ENCODE peak calls at places on chromosome 12, in eight cellular contexts. U is esophagus muscularis mucosa, P is ovary, N is esophagus squamous epithelium, L is prostate gland, X is breast epithelium, D is stomach, Z is body of pancreas. A is an unnamed sample.
A peak's percentile ranks its signal among the peaks of the same experiment; 100 is the strongest.

GRCh38 chr12:124554429-124555029 is 12.9 kb downstream of the NCOR2 start:
- DNase-seq in U (no peak), P (no peak), N (no peak), L (no peak), X (no peak), D (no peak), Z (no peak), A (no peak)

GRCh38 chr12:77108707-77109106 is 43.3 kb upstream of the E2F7 start:
- DNase-seq in U (no peak), P (no peak), N (no peak), L (no peak), X (no peak), D (no peak), Z (no peak), A (no peak)

GRCh38 chr12:133120385-133121191 is 9.5 kb downstream of the ZNF891 start:
- DNase-seq in U (no peak), P (no peak), N (no peak), L (no peak), X (no peak), D (no peak), Z (no peak), A (no peak)

GRCh38 chr12:74890237-74890599 is 319.4 kb downstream of the KCNC2 start:
- DNase-seq in U (no peak), P (no peak), N (no peak), L (peak; percentile 55), X (no peak), D (no peak), Z (peak; percentile 56), A (no peak)

GRCh38 chr12:111056618-111057521 is 136.5 kb upstream of the MYL2 start:
- DNase-seq in U (no peak), P (no peak), N (no peak), L (no peak), X (no peak), D (no peak), Z (no peak), A (peak; percentile 41)

GRCh38 chr12:64608901-64609542 is 1.3 kb upstream of the RASSF3 start:
- DNase-seq in U (no peak), P (no peak), N (no peak), L (peak; percentile 54), X (no peak), D (no peak), Z (peak; percentile 17), A (peak; percentile 41)

GRCh38 chr12:67107235-67107634 is 161.9 kb upstream of the CAND1 start:
- DNase-seq in U (no peak), P (no peak), N (no peak), L (no peak), X (no peak), D (no peak), Z (no peak), A (no peak)

GRCh38 chr12:116937640-116938039 is 26.9 kb downstream of the FBXW8 start:
- DNase-seq in U (no peak), P (no peak), N (no peak), L (no peak), X (no peak), D (no peak), Z (no peak), A (no peak)

GRCh38 chr12:108310489-108310888 is 28.6 kb downstream of the CMKLR1 start:
- DNase-seq in U (no peak), P (no peak), N (no peak), L (no peak), X (no peak), D (no peak), Z (no peak), A (no peak)

GRCh38 chr12:1738480-1738879 is 47.6 kb downstream of the ADIPOR2 start:
- DNase-seq in U (no peak), P (no peak), N (no peak), L (no peak), X (no peak), D (no peak), Z (no peak), A (no peak)

GRCh38 chr12:49957570-49957967 is 4.1 kb upstream of the AQP5 start:
- DNase-seq in U (no peak), P (no peak), N (no peak), L (no peak), X (no peak), D (no peak), Z (no peak), A (no peak)

GRCh38 chr12:49961111-49961922 is at the start of gene AQP5:
- DNase-seq in U (no peak), P (peak; percentile 54), N (no peak), L (no peak), X (no peak), D (peak; percentile 34), Z (peak; percentile 36), A (no peak)

GRCh38 chr12:49960474-49961110 is 1.1 kb upstream of the AQP5 start:
- DNase-seq in U (no peak), P (no peak), N (no peak), L (no peak), X (no peak), D (no peak), Z (no peak), A (no peak)

GRCh38 chr12:49961993-49962764 is 507 bp downstream of the AQP5 start:
- DNase-seq in U (no peak), P (no peak), N (no peak), L (no peak), X (no peak), D (no peak), Z (no peak), A (no peak)

GRCh38 chr12:49959570-49960473 is 1.9 kb upstream of the AQP5 start:
- DNase-seq in U (no peak), P (no peak), N (no peak), L (peak; percentile 57), X (peak; percentile 81), D (peak; percentile 83), Z (peak; percentile 68), A (no peak)
- TF ChIP-seq POLR2A in U (no peak), P (no peak), N (no peak), L (no peak), X (no peak), D (no peak), Z (no peak), A (no peak)

GRCh38 chr12:104286538-104287482 is 16.7 kb upstream of the EID3 start:
- DNase-seq in U (peak; percentile 98), P (peak; percentile 94), N (peak; percentile 67), L (peak; percentile 91), X (peak; percentile 95), D (peak; percentile 95), Z (peak; percentile 92), A (peak; percentile 63)
- TF ChIP-seq POLR2A in U (peak; percentile 74), P (peak; percentile 85), N (peak; percentile 88), L (peak; percentile 79), X (no peak), D (no peak), Z (peak; percentile 47), A (peak; percentile 96)

DNA sequence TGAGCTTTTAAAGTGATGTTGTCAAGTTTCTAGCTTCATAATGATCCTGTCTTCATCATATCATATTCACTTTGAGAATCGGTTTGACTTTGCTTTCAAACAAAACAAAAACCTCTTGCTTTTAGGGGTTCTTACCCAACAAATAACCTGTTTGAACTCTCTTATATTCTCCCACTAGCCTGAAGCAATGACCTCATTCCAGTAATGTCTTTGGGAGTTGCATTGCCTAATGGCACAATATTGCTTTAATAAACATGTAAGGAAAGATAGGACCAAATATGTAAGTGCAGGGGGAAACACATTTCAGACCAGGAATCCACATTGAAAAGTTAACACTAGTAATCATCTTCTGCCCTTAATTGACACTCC is 27.6 kb downstream of the WBP11 start:
- DNase-seq in U (no peak), P (no peak), N (no peak), L (no peak), X (no peak), D (no peak), Z (no peak), A (no peak)
- TF ChIP-seq POLR2A in U (no peak), P (no peak), N (no peak), L (no peak), X (peak; percentile 25), D (no peak), Z (no peak), A (no peak)

DNA sequence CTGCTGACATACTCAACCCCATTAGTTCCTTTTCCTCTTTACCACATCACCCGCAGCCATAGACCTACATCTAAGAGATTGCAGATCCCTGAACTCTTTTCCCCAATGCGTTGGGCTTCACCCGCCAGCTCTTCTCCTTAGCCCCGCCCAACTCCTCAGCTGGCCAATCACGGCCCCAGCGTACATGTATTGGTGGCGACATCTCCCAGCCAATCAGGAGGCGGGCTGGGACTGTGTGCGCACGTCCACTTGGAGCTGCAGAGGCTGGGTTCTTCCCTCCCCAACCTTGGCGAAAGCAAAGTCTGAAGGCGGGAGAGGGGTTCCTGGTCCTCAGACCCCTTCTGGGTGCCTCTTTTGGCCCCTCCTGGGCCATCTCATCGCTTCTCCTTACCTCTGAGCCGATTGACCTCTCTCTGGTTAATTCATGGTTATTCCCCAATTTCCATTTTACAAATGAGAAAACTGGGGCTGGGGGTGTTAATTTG is 11.0 kb downstream of the PDE1B start:
- DNase-seq in U (peak; percentile 97), P (peak; percentile 97), N (peak; percentile 72), L (peak; percentile 73), X (peak; percentile 81), D (peak; percentile 87), Z (peak; percentile 86), A (peak; percentile 88)
- TF ChIP-seq POLR2A in U (no peak), P (peak; percentile 80), N (peak; percentile 50), L (no peak), X (no peak), D (no peak), Z (no peak), A (peak; percentile 58)

GRCh38 chr12:25052191-25053020 is 103.5 kb upstream of the BCAT1 start:
- DNase-seq in U (no peak), P (no peak), N (no peak), L (no peak), X (no peak), D (no peak), Z (peak; percentile 21), A (no peak)
- TF ChIP-seq POLR2A in U (no peak), P (no peak), N (peak; percentile 27), L (no peak), X (no peak), D (no peak), Z (no peak), A (peak; percentile 53)

DNA sequence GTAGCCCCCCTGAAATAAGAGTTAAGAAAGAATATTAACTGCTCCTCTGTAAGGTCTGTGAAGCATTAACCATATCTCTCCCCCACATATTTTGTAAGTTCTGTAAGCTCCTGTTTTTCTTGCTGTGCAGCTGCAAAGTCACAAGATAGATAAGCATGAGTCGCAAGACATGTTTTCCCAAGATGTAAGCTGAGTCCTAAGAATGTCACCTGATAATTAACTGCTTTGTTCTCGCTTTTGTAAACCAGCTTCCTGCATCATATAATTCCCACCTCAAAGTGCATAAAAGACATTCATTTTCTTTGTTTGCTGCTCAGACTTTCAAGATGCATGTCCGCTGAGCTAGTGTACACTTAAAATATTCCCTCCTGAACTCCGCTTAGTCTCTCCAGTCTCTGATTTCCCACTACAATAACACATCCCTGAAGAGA is 27.0 kb upstream of the PHC1 start:
- DNase-seq in U (no peak), P (no peak), N (no peak), L (no peak), X (no peak), D (no peak), Z (no peak), A (no peak)
- TF ChIP-seq POLR2A in U (no peak), P (no peak), N (no peak), L (no peak), X (no peak), D (no peak), Z (no peak), A (no peak)

GRCh38 chr12:119988788-119989618 is at the start of gene BICDL1:
- DNase-seq in U (no peak), P (peak; percentile 61), N (peak; percentile 66), L (peak; percentile 90), X (peak; percentile 87), D (peak; percentile 97), Z (peak; percentile 94), A (peak; percentile 84)
- TF ChIP-seq POLR2A in U (no peak), P (no peak), N (peak; percentile 68), L (peak; percentile 47), X (no peak), D (no peak), Z (peak; percentile 28), A (no peak)